ENCODE peak calls at places on chromosome X, in six cellular contexts. R, Q, I, Z, J and W are unnamed samples.

GRCh38 chrX:23726196-23726595 is 16.9 kb downstream of the ACOT9 start:
- DNase-seq in R (no peak), Q (no peak), I (no peak), Z (no peak), J (no peak), W (no peak)

GRCh38 chrX:127313638-127314037 is 494.1 kb downstream of the PRR32 start:
- DNase-seq in R (no peak), Q (no peak), I (no peak), Z (no peak), J (no peak), W (no peak)

GRCh38 chrX:291411-291901 is 10.3 kb downstream of the PLCXD1 start:
- DNase-seq in R (no peak), Q (no peak), I (peak; percentile 68), Z (no peak), J (no peak), W (no peak)

GRCh38 chrX:113260474-113260873 is 419.8 kb upstream of the AMOT start:
- DNase-seq in R (no peak), Q (no peak), I (no peak), Z (peak; percentile 44), J (no peak), W (no peak)

GRCh38 chrX:39577976-39578962 is 519.5 kb downstream of the BCOR start:
- DNase-seq in R (peak; percentile 35), Q (no peak), I (peak; percentile 80), Z (peak; percentile 60), J (peak; percentile 20), W (no peak)

GRCh38 chrX:72202792-72203401 is 21.3 kb downstream of the PIN4 start:
- DNase-seq in R (no peak), Q (no peak), I (no peak), Z (peak; percentile 25), J (no peak), W (no peak)

GRCh38 chrX:49184294-49185061 is 1.7 kb downstream of the PRICKLE3 start:
- DNase-seq in R (no peak), Q (peak; percentile 96), I (peak; percentile 97), Z (peak; percentile 73), J (peak; percentile 90), W (peak; percentile 90)

GRCh38 chrX:115719171-115719570 is 158.2 kb downstream of the PLS3 start:
- DNase-seq in R (no peak), Q (no peak), I (no peak), Z (no peak), J (no peak), W (no peak)

GRCh38 chrX:20363003-20363674 is 96.4 kb upstream of the RPS6KA3 start:
- DNase-seq in R (no peak), Q (no peak), I (no peak), Z (no peak), J (no peak), W (peak; percentile 41)

GRCh38 chrX:34300871-34301270 is 168.8 kb upstream of the FAM47A start:
- DNase-seq in R (no peak), Q (peak; percentile 52), I (no peak), Z (peak; percentile 74), J (no peak), W (no peak)

GRCh38 chrX:86002076-86002896 is 45.1 kb downstream of the CHM start:
- DNase-seq in R (peak; percentile 26), Q (peak; percentile 74), I (peak; percentile 80), Z (no peak), J (peak; percentile 9), W (no peak)

GRCh38 chrX:1205681-1206611 is 6.5 kb downstream of the CRLF2 start:
- DNase-seq in R (peak; percentile 22), Q (peak; percentile 57), I (peak; percentile 19), Z (peak; percentile 87), J (no peak), W (no peak)

GRCh38 chrX:9071031-9071650 is 37.2 kb upstream of the FAM9B start:
- DNase-seq in R (no peak), Q (peak; percentile 82), I (no peak), Z (no peak), J (no peak), W (no peak)

GRCh38 chrX:107748490-107748889 is 27.1 kb downstream of the TSC22D3 start:
- DNase-seq in R (no peak), Q (no peak), I (no peak), Z (no peak), J (no peak), W (no peak)

DNA sequence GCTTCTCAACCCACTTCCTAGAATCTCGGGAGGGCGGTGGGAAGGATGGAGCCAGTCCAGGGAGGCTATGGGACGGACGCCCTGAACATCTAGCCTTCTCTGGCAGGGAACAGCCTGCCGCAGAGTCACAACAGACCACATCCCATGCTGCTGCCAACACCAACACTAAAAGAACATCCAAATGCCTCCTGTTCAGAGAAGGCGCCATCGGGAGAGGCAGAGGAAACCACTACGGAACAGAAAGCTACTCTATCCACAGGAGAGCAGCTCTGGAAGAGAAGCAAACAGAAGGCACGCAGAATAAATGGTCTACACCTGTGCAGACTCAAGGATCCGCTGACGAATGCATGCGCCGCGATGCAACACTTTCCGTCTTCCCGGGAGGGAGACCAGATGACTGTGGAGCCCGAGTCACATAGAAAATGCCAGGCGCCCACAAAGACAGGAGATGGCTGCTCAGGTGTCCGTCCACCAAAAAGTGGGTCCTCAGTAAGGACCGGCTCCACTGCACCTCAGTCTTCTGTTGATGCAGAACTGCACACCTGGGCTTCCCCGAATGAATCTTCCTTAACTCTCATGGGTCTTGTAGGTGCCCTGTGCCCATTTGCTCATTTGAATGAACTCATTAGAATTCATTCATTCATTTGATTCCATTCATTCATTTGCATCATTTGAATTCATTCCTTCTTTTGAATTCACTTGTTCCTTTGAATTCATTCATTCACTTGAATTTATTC is 217.5 kb downstream of the DHRSX start:
- DNase-seq in R (no peak), Q (no peak), I (no peak), Z (no peak), J (no peak), W (no peak)
- H3K9me3 ChIP-seq in R (no peaks in the 10 kb centered on the region), Q (no peaks in the 10 kb centered on the region), I (no peaks in the 10 kb centered on the region), Z (peaks cover 10% of the 10 kb centered on the region), J (no peaks in the 10 kb centered on the region), W (no peaks in the 10 kb centered on the region)

DNA sequence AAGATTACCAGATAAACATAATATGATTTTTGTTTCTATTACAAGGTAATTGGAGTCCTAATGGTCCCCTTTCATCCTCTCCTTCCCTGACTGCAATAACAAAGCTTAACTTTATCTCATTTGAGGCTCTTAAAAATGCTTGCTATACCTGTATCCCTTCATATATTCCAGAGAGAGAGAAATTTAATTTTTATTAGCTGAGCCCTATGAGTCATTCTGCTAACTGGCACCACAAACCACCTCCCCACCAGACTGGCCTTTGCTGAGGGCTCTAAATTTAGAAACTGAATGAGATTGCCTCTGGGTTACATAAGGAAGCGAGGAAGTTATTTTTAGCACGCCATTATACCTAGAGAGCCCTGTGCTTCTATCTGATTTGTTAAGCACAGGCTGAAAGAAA is 27.4 kb downstream of the CBLL2 start:
- DNase-seq in R (no peak), Q (peak; percentile 75), I (no peak), Z (no peak), J (no peak), W (peak; percentile 24)
- H3K4me3 ChIP-seq in R (no peak overlapping the region), Q (peak overlapping the region; percentile 46), I (no peak overlapping the region), Z (no peak overlapping the region), J (no peak overlapping the region), W (no peak overlapping the region)

GRCh38 chrX:153572601-153573000 is 26.3 kb downstream of the CCNQ start:
- DNase-seq in R (no peak), Q (no peak), I (no peak), Z (no peak), J (no peak), W (no peak)
- H3K9me3 ChIP-seq in R (no peaks in the 10 kb centered on the region), Q (no peaks in the 10 kb centered on the region), I (no peaks in the 10 kb centered on the region), Z (no peaks in the 10 kb centered on the region), J (no peaks in the 10 kb centered on the region), W (no peaks in the 10 kb centered on the region)

GRCh38 chrX:144335402-144335801 is 451.5 kb downstream of the UBE2NL start:
- DNase-seq in R (no peak), Q (peak; percentile 12), I (no peak), Z (no peak), J (no peak), W (no peak)
- H3K4me3 ChIP-seq in R (no peak overlapping the region), Q (no peak overlapping the region), I (no peak overlapping the region), Z (no peak overlapping the region), J (no peak overlapping the region), W (no peak overlapping the region)

GRCh38 chrX:10124506-10125247 is 32.1 kb upstream of the CLCN4 start:
- DNase-seq in R (no peak), Q (no peak), I (no peak), Z (no peak), J (no peak), W (no peak)
- H3K9me3 ChIP-seq in R (no peaks in the 10 kb centered on the region), Q (peaks cover 21% of the 10 kb centered on the region), I (no peaks in the 10 kb centered on the region), Z (peaks cover 11% of the 10 kb centered on the region), J (no peaks in the 10 kb centered on the region), W (no peaks in the 10 kb centered on the region)

GRCh38 chrX:147916375-147916968 is 4.8 kb downstream of the FMR1 start:
- DNase-seq in R (no peak), Q (no peak), I (no peak), Z (no peak), J (no peak), W (no peak)

GRCh38 chrX:147913570-147913969 is 1.9 kb downstream of the FMR1 start:
- DNase-seq in R (no peak), Q (no peak), I (no peak), Z (no peak), J (no peak), W (no peak)

GRCh38 chrX:147911192-147912022 is at the start of gene FMR1:
- DNase-seq in R (peak; percentile 94), Q (peak; percentile 90), I (peak; percentile 97), Z (peak; percentile 96), J (peak; percentile 91), W (peak; percentile 88)

GRCh38 chrX:147912093-147912801 is 528 bp downstream of the FMR1 start:
- DNase-seq in R (peak; percentile 20), Q (peak; percentile 49), I (peak; percentile 84), Z (peak; percentile 80), J (no peak), W (peak; percentile 15)

DNA sequence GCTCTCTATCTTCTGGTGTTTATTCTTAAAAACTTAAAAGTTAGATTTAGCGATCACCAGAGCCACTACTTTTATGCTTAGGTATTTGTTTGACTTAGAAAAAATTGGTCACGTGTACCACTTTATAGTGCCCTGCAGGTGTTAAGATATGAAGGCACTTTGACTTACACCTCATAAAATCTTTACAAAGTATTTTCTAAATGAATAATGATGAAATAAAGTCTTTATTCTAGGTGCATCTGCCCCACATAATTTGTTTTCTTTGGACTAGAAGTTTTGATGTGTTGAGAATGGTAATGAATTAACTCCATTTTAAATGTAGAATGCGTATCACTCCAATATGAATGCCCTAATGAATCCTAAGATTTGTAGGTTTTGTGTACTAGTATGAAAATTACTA is 2.9 kb downstream of the FMR1 start:
- DNase-seq in R (no peak), Q (no peak), I (no peak), Z (no peak), J (no peak), W (no peak)
- H3K4me3 ChIP-seq in R (no peak overlapping the region), Q (peak overlapping the region; percentile 96), I (peak overlapping the region; percentile 24), Z (no peak overlapping the region), J (no peak overlapping the region), W (no peak overlapping the region)

DNA sequence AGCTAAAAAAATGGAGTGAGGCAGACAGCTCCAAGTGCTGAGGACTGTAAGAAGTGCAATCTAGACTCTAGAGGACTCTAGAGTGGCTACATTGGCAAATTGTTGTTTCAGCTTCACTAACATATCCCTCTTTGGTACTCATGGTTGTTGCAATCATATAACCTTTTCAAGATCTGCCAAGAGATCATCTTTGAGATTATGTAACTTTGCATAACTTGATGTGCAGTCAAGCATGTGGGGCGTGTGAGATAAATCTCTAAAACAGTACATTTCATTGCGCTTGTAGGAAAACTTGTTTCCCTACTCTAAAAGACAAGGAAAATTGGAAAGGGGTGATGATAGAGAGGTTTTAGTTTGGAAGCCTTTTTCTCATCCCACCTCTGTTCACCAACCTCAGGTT is 11.2 kb upstream of the BRS3 start:
- DNase-seq in R (no peak), Q (no peak), I (no peak), Z (peak; percentile 46), J (no peak), W (no peak)
- H3K9me3 ChIP-seq in R (no peaks in the 10 kb centered on the region), Q (no peaks in the 10 kb centered on the region), I (no peaks in the 10 kb centered on the region), Z (no peaks in the 10 kb centered on the region), J (no peaks in the 10 kb centered on the region), W (no peaks in the 10 kb centered on the region)